ENCODE peak calls at places on chromosomes 3 and 15, in four cellular contexts. D is GM12878, A is HepG2, K is SK-N-SH. E is an unnamed sample.

GRCh38 chr3:71710906-71711494 is 14.2 kb downstream of the EIF4E3 start:
- DNase-seq in K (peak), A (peak), D (peak), E (peak)

GRCh38 chr15:22786868-22787698 is 639 bp downstream of the NIPA1 start:
- DNase-seq in K (peak), A (peak), D (no peak), E (peak)

GRCh38 chr3:5653426-5653825 is 465.9 kb downstream of the EDEM1 start:
- DNase-seq in D (no peak), A (no peak), K (no peak), E (no peak)

GRCh38 chr3:126894516-126894915 is 88.4 kb upstream of the PLXNA1 start:
- DNase-seq in A (no peak), K (no peak), D (no peak), E (no peak)

GRCh38 chr3:58180099-58180880 is 30.5 kb downstream of the DNASE1L3 start:
- DNase-seq in D (no peak), A (no peak), K (no peak), E (no peak)

GRCh38 chr3:74824366-74824765 is 209.9 kb upstream of the CNTN3 start:
- DNase-seq in K (no peak), D (no peak), A (no peak), E (no peak)

GRCh38 chr3:187360523-187361060 is 7.6 kb upstream of the RTP4 start:
- DNase-seq in D (no peak), K (no peak), A (no peak), E (no peak)

GRCh38 chr15:101159096-101159935 is 92.5 kb downstream of the CHSY1 start:
- DNase-seq in K (no peak), A (no peak), D (no peak), E (no peak)

GRCh38 chr15:66743703-66744536 is 41.9 kb downstream of the SMAD6 start:
- DNase-seq in A (no peak), D (no peak), K (no peak), E (no peak)

GRCh38 chr3:62131620-62132019 is 241.7 kb downstream of the FEZF2 start:
- DNase-seq in A (no peak), K (peak), D (no peak), E (no peak)

GRCh38 chr3:150005243-150006102 is 34.8 kb upstream of the PFN2 start:
- DNase-seq in D (no peak), K (no peak), A (no peak), E (no peak)

GRCh38 chr3:97835761-97836160 is 13.9 kb downstream of the CRYBG3 start:
- DNase-seq in D (no peak), K (no peak), A (no peak), E (no peak)

GRCh38 chr15:82803793-82804574 is 1.9 kb downstream of the FSD2 start:
- DNase-seq in D (no peak), A (no peak), K (no peak), E (no peak)

GRCh38 chr3:154584041-154584440 is 154.1 kb upstream of the GPR149 start:
- DNase-seq in A (peak), K (no peak), D (no peak), E (no peak)

GRCh38 chr15:41567870-41568269 is 8.9 kb downstream of the TYRO3 start:
- DNase-seq in A (peak), D (no peak), K (no peak), E (no peak)

GRCh38 chr15:97691799-97692198 is 268.7 kb upstream of the ARRDC4 start:
- DNase-seq in K (no peak), D (no peak), A (peak), E (no peak)

GRCh38 chr3:111735271-111735758 is 123.8 kb upstream of the PHLDB2 start:
- DNase-seq in A (peak), D (no peak), K (no peak), E (no peak)

GRCh38 chr15:27701956-27702355 is 397.2 kb downstream of the OCA2 start:
- DNase-seq in D (no peak), K (no peak), A (no peak), E (no peak)

GRCh38 chr3:9934235-9934621 is 594 bp downstream of the CRELD1 start:
- DNase-seq in A (no peak), K (peak), D (no peak), E (no peak)

GRCh38 chr3:76726034-76726433 is 313.9 kb upstream of the ROBO2 start:
- DNase-seq in D (no peak), K (no peak), A (no peak), E (no peak)

GRCh38 chr3:177931346-177931745 is 604.9 kb upstream of the KCNMB2 start:
- DNase-seq in A (no peak), K (no peak), D (no peak), E (no peak)

GRCh38 chr3:48625600-48625999 is 4.0 kb upstream of the TMEM89 start:
- DNase-seq in K (no peak), D (no peak), A (no peak), E (no peak)

GRCh38 chr3:35079403-35079802 is 559.9 kb upstream of the ARPP21 start:
- DNase-seq in A (no peak), K (no peak), D (no peak), E (no peak)

GRCh38 chr3:23876901-23877300 is 39.9 kb downstream of the NKIRAS1 start:
- DNase-seq in A (no peak), D (no peak), K (no peak), E (no peak)

GRCh38 chr3:194212869-194213320 is 76.9 kb downstream of the HES1 start:
- DNase-seq in A (no peak), D (no peak), K (peak), E (no peak)

GRCh38 chr3:33146791-33147445 is 33.1 kb downstream of the CRTAP start:
- DNase-seq in D (no peak), A (no peak), K (no peak), E (no peak)

GRCh38 chr3:117355566-117355965 is 646.0 kb downstream of the TUSC7 start:
- DNase-seq in K (peak), D (no peak), A (peak), E (peak)

GRCh38 chr3:171342200-171342599 is 118.0 kb downstream of the TNIK start:
- DNase-seq in D (no peak), K (no peak), A (no peak), E (no peak)

GRCh38 chr3:171653701-171654100 is 156.6 kb downstream of the PLD1 start:
- DNase-seq in A (no peak), D (no peak), K (no peak), E (no peak)

GRCh38 chr15:43274136-43274535 is 7.4 kb upstream of the TGM5 start:
- DNase-seq in A (no peak), D (no peak), K (no peak), E (no peak)

GRCh38 chr3:126926684-126927404 is 56.1 kb upstream of the PLXNA1 start:
- DNase-seq in D (no peak), A (no peak), K (no peak), E (no peak)

GRCh38 chr3:7695067-7695466 is 806.6 kb upstream of the LMCD1 start:
- DNase-seq in D (no peak), A (no peak), K (no peak), E (no peak)

GRCh38 chr3:161316006-161316689 is 55.2 kb downstream of the SPTSSB start:
- DNase-seq in D (no peak), A (no peak), K (no peak), E (no peak)

GRCh38 chr15:68434021-68434420 is 2.1 kb upstream of the ITGA11 start:
- DNase-seq in A (no peak), D (no peak), K (no peak), E (no peak)

GRCh38 chr3:16663852-16664712 is 58.9 kb upstream of the DAZL start:
- DNase-seq in D (no peak), A (no peak), K (peak), E (no peak)

GRCh38 chr15:40274350-40275274 is 8.3 kb downstream of the ANKRD63 start:
- DNase-seq in A (peak), D (peak), K (peak), E (peak)

GRCh38 chr15:80597081-80597480 is 98.0 kb upstream of the ABHD17C start:
- DNase-seq in K (no peak), A (no peak), D (no peak), E (no peak)

GRCh38 chr15:80601256-80601655 is 93.9 kb upstream of the ABHD17C start:
- DNase-seq in K (no peak), A (no peak), D (no peak), E (no peak)

GRCh38 chr15:80595391-80595790 is 99.7 kb upstream of the ABHD17C start:
- DNase-seq in A (peak), D (no peak), K (no peak), E (no peak)

GRCh38 chr15:80596521-80596976 is 98.6 kb upstream of the ABHD17C start:
- DNase-seq in D (no peak), A (peak), K (no peak), E (no peak)

GRCh38 chr15:80599359-80599758 is 95.8 kb upstream of the ABHD17C start:
- DNase-seq in A (no peak), K (no peak), D (no peak), E (no peak)
- TF ChIP-seq FOXM1 in A (no peak), K (no peak), D (no peak), E (no peak)

DNA sequence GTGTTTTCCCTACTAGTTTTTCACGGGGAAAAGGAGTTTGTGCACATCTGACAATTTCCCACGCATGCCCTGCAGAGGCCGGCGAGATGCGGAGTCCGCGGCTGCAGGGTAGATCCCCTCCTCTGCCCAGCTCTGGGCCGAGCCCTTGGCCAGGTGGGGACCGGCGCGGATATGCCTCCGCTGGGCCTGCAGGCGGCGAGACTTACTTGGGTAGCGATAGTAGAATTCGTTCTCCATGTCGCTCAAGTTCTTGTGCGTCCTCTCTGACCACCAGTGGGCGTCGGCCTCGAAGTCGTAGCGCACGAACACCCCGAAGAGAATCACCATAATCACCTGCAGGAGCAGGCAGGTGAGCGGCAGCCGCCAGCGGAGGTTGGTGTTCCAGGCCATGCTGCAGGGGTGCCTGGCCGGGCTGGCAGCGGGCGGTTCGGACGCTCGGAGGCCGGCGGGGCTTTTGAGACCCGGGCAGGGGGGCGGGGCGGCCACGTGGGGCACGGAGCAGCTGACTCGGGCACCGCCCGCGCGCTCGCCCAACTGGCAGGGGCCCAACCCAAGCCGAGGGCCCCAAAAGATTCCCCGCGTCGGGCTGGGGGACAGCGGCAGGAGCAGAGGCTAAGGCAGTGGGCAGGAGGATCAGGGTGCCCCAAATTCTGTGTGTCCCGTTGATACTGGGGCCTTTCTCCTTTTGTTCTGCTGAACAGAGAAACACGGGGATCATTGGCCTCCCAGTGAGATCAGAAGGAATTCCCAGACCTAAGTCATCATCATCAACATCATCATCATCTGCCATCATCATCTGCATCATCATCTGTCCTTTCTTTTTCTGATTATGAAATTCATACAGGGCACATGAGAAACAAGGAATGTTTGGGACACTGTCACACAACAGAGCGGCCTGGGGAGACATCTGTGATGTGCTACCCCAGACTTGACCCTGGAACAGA is at the start of gene RHCG:
- DNase-seq in K (peak), D (no peak), A (peak), E (no peak)
- TF ChIP-seq FOXM1 in K (no peak), D (no peak), A (no peak), E (no peak)

DNA sequence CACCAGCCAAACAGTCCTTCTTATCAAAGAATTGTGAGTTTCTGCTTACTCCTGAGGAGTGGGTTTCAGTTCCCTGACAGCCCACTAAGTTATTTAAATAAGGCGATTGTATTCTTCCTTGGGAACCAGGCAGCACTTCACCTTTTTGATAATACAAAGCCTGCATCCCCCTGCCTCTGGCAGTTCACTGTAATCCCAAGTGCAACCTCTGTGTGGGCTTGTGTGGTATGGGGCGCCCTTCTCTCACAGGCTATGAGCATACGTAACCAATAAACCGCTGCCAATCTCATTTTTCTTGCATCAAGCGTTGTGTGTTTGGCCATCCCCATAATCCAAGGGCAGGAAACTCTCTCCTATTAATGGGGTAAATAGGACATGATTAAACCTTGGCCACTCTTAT is 1025.6 kb downstream of the NSUN3 start:
- DNase-seq in D (no peak), K (no peak), A (no peak), E (no peak)
- TF ChIP-seq FOXM1 in D (no peak), K (no peak), A (no peak), E (no peak)

GRCh38 chr3:124812291-124813265 is 74.6 kb downstream of the ITGB5 start:
- DNase-seq in K (no peak), A (peak), D (no peak), E (no peak)

GRCh38 chr3:124816206-124816605 is 71.0 kb downstream of the ITGB5 start:
- DNase-seq in A (no peak), D (no peak), K (no peak), E (no peak)

GRCh38 chr3:124813541-124813940 is 73.6 kb downstream of the ITGB5 start:
- DNase-seq in A (no peak), K (no peak), D (no peak), E (no peak)

GRCh38 chr3:124817079-124817478 is 70.1 kb downstream of the ITGB5 start:
- DNase-seq in D (no peak), K (no peak), A (no peak), E (no peak)

GRCh38 chr3:124814620-124815421 is 72.3 kb downstream of the ITGB5 start:
- DNase-seq in A (peak), D (no peak), K (no peak), E (no peak)
- TF ChIP-seq FOXM1 in A (no peak), D (no peak), K (no peak), E (no peak)

DNA sequence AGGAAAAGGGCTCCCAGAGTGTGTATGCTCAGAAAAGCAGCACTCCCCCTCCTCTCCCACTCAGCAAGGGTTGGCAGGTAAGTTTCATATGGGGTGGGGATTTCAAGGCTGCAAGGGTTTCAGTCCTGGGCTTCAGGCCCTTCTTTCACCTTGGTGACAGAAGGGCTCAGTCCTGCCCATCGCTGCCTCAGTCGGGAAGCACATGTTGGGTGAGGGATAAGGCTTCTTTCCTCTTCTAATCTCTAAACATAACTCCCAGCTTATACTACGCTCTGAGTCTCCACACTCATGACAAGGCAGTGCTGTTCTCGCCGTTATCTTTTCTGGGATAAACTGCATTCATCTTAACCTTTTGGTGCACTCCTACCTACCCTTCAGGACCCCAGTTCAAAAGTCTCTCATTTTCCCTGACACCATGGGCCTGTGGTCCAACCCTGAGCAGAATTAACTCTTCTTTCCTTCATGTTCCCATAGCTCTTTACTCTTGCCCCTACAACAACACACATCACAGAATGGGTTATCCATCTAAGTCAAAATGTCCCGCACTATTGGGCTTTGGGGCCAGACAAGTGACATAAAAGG is 17.0 kb downstream of the RAB43 start:
- DNase-seq in D (no peak), K (peak), A (no peak), E (no peak)
- TF ChIP-seq FOXM1 in D (no peak), K (no peak), A (no peak), E (no peak)

GRCh38 chr3:174268061-174268460 is 591.1 kb upstream of the NAALADL2 start:
- DNase-seq in K (no peak), A (no peak), D (no peak), E (no peak)

GRCh38 chr3:174276826-174277225 is 582.3 kb upstream of the NAALADL2 start:
- DNase-seq in A (no peak), K (no peak), D (no peak), E (no peak)

GRCh38 chr3:174275336-174275735 is 583.8 kb upstream of the NAALADL2 start:
- DNase-seq in D (no peak), A (no peak), K (no peak), E (no peak)

GRCh38 chr3:174270841-174271240 is 588.3 kb upstream of the NAALADL2 start:
- DNase-seq in D (no peak), K (no peak), A (no peak), E (no peak)
- TF ChIP-seq FOXM1 in D (no peak), K (no peak), A (no peak), E (no peak)

GRCh38 chr3:133972156-133972555 is 57.6 kb downstream of the SLCO2A1 start:
- DNase-seq in K (no peak), D (no peak), A (no peak), E (no peak)

GRCh38 chr3:133967992-133968892 is 61.5 kb downstream of the SLCO2A1 start:
- DNase-seq in A (no peak), K (no peak), D (no peak), E (no peak)

GRCh38 chr3:133973249-133973980 is 56.3 kb downstream of the SLCO2A1 start:
- DNase-seq in A (no peak), D (no peak), K (no peak), E (no peak)

GRCh38 chr3:133966954-133967353 is 62.8 kb downstream of the SLCO2A1 start:
- DNase-seq in A (no peak), D (no peak), K (no peak), E (no peak)

GRCh38 chr3:133970916-133971315 is 58.8 kb downstream of the SLCO2A1 start:
- DNase-seq in D (no peak), A (no peak), K (peak), E (no peak)
- TF ChIP-seq FOXM1 in D (no peak), A (no peak), K (no peak), E (no peak)

DNA sequence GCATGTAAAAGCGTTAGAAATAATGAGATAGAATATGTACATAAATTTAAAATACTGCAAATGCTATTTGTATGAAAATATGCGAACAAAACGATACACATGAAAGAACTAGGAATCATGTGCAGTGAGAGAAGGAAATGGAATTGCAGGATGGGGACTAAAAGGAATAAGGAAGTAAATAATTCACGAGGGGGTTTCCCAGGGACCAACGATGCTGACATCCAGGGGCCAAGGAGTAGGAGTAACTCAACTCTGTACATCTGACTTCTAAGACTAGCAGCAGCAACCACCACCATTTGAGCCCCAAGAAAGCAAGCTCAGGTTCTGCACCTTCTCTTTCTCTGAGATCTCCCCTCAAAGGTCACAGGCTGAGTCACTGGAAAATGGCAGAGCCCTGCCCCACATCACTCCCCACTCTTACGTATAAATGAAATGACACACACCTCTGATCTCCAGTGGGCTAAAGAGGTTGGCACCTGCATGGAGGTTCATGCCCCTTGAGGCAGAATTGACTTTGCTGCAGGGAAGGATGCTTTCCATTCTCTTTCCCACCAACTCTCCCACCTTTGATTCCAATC is 100.0 kb upstream of the DLG1 start:
- DNase-seq in K (peak), D (no peak), A (no peak), E (no peak)
- TF ChIP-seq FOXM1 in K (no peak), D (no peak), A (no peak), E (no peak)